ENCODE peak calls at places on chromosomes 3 and 15, in five cellular contexts. N is AG08395; E is left cardiac atrium; O is naive thymus-derived CD8-positive, alpha-beta T cell; S is NCI-H1105. D is an unnamed sample.

GRCh38 chr15:80480171-80480811 is 76.1 kb downstream of the ARNT2 start:
- DNase-seq in N (peak), E (peak), O (no peak), S (no peak), D (no peak)

GRCh38 chr3:169644750-169645149 is 18.8 kb downstream of the MECOM start:
- DNase-seq in N (no peak), E (no peak), O (no peak), S (no peak), D (no peak)

GRCh38 chr3:27311400-27311799 is 57.8 kb downstream of the NEK10 start:
- DNase-seq in N (peak), E (no peak), O (no peak), S (no peak), D (no peak)

GRCh38 chr15:101181349-101181748 is 70.5 kb downstream of the CHSY1 start:
- DNase-seq in N (no peak), E (no peak), O (no peak), S (no peak), D (no peak)

GRCh38 chr3:56251343-56251945 is 216.8 kb downstream of the ERC2 start:
- DNase-seq in N (peak), E (no peak), O (no peak), S (peak), D (no peak)

GRCh38 chr3:194888916-194889315 is 203.2 kb downstream of the FAM43A start:
- DNase-seq in N (no peak), E (no peak), O (no peak), S (no peak), D (no peak)

GRCh38 chr15:59862191-59863155 is 141.6 kb upstream of the FOXB1 start:
- DNase-seq in N (no peak), E (no peak), O (no peak), S (no peak), D (no peak)

GRCh38 chr3:178629430-178630178 is 93.4 kb downstream of the KCNMB2 start:
- DNase-seq in N (no peak), E (no peak), O (no peak), S (no peak), D (no peak)

GRCh38 chr15:65386376-65386775 is 8.6 kb upstream of the IGDCC3 start:
- DNase-seq in N (no peak), E (no peak), O (no peak), S (no peak), D (no peak)

GRCh38 chr3:103055021-103055420 is 620.2 kb downstream of the ZPLD1 start:
- DNase-seq in N (no peak), E (no peak), O (no peak), S (no peak), D (no peak)

GRCh38 chr3:33202581-33203457 is 15.8 kb downstream of the SUSD5 start:
- DNase-seq in N (no peak), E (no peak), O (no peak), S (no peak), D (no peak)

GRCh38 chr3:187798531-187799520 is 53.6 kb upstream of the BCL6 start:
- DNase-seq in N (no peak), E (no peak), O (no peak), S (no peak), D (peak)

GRCh38 chr3:48847053-48847585 is 555 bp downstream of the PRKAR2A start:
- DNase-seq in N (peak), E (peak), O (peak), S (peak), D (peak)

GRCh38 chr3:39192490-39193092 is at the start of gene XIRP1:
- DNase-seq in N (no peak), E (no peak), O (no peak), S (no peak), D (no peak)

GRCh38 chr3:40079203-40079844 is 230.2 kb upstream of the EIF1B start:
- DNase-seq in N (peak), E (no peak), O (no peak), S (no peak), D (no peak)

GRCh38 chr3:15527031-15527459 is 5.5 kb upstream of the COLQ start:
- DNase-seq in N (no peak), E (no peak), O (no peak), S (no peak), D (no peak)

GRCh38 chr3:67106874-67107273 is 108.8 kb downstream of the KBTBD8 start:
- DNase-seq in N (no peak), E (no peak), O (no peak), S (no peak), D (no peak)

GRCh38 chr3:152259480-152259879 is 9.2 kb upstream of the MBNL1 start:
- DNase-seq in N (no peak), E (no peak), O (no peak), S (no peak), D (no peak)

GRCh38 chr3:67609709-67610108 is 44.7 kb downstream of the SUCLG2 start:
- DNase-seq in N (no peak), E (no peak), O (no peak), S (no peak), D (no peak)

GRCh38 chr3:155859859-155860258 is 5.6 kb upstream of the SLC33A1 start:
- DNase-seq in N (no peak), E (no peak), O (no peak), S (no peak), D (peak)

GRCh38 chr3:14460342-14461005 is 58.1 kb downstream of the SLC6A6 start:
- DNase-seq in N (peak), E (peak), O (no peak), S (no peak), D (no peak)

GRCh38 chr3:98980915-98981596 is 79.6 kb upstream of the DCBLD2 start:
- DNase-seq in N (peak), E (no peak), O (no peak), S (no peak), D (no peak)

GRCh38 chr15:28125673-28126651 is 26.8 kb upstream of the OCA2 start:
- DNase-seq in N (peak), E (no peak), O (no peak), S (peak), D (no peak)

GRCh38 chr3:99783009-99783573 is 34.6 kb upstream of the CMSS1 start:
- DNase-seq in N (peak), E (no peak), O (no peak), S (no peak), D (no peak)

D was measured in DMS79.